ENCODE peak calls at places on chromosome 19, in eight cellular contexts. B, D, F, U, E, I, X and O are unnamed samples.

GRCh38 chr19:1251503-1252220 is 3.3 kb downstream of the MIDN start:
- DNase-seq in E (no peak), B (peak; percentile 68), U (no peak), D (peak; percentile 84), I (no peak), X (peak; percentile 82), F (no peak), O (peak; percentile 29)

GRCh38 chr19:12789904-12790619 is 1.2 kb upstream of the JUNB start:
- DNase-seq in X (peak; percentile 92), F (peak; percentile 84), B (peak; percentile 93), D (peak; percentile 97), U (peak; percentile 97), I (peak; percentile 90), E (peak; percentile 43), O (peak; percentile 88)

GRCh38 chr19:56603829-56604228 is 8.7 kb downstream of the ZNF71 start:
- DNase-seq in F (no peak), E (no peak), D (no peak), B (peak; percentile 14), I (no peak), U (no peak), X (no peak), O (no peak)

GRCh38 chr19:33422369-33423180 is 49.1 kb downstream of the CEBPG start:
- DNase-seq in E (no peak), I (no peak), U (no peak), D (no peak), X (no peak), B (no peak), F (no peak), O (no peak)

GRCh38 chr19:11268783-11269267 is 6.5 kb upstream of the DOCK6 start:
- DNase-seq in D (peak; percentile 81), U (no peak), F (no peak), X (no peak), B (no peak), E (no peak), I (no peak), O (peak; percentile 77)

GRCh38 chr19:19321143-19321577 is 531 bp downstream of the MAU2 start:
- DNase-seq in X (no peak), D (no peak), U (no peak), F (no peak), B (peak; percentile 33), I (no peak), E (no peak), O (no peak)

GRCh38 chr19:42281175-42282035 is 12.4 kb downstream of the CIC start:
- DNase-seq in X (peak; percentile 62), E (peak; percentile 71), D (peak; percentile 69), B (peak; percentile 67), F (no peak), I (peak; percentile 60), U (no peak), O (no peak)

GRCh38 chr19:51064534-51065220 is at the start of gene KLK13:
- DNase-seq in D (peak; percentile 34), E (no peak), I (no peak), B (no peak), X (no peak), F (no peak), U (no peak), O (peak; percentile 18)

GRCh38 chr19:38544569-38545315 is 73.0 kb downstream of the MAP4K1 start:
- DNase-seq in U (no peak), F (no peak), I (no peak), E (no peak), X (no peak), B (no peak), D (no peak), O (no peak)

GRCh38 chr19:2231621-2232221 is 4.4 kb downstream of the PLEKHJ1 start:
- DNase-seq in I (no peak), D (no peak), U (no peak), X (no peak), F (no peak), B (no peak), E (no peak), O (no peak)

GRCh38 chr19:41223431-41224234 is 4.6 kb downstream of the AXL start:
- DNase-seq in I (no peak), E (no peak), X (no peak), U (no peak), B (no peak), D (no peak), F (no peak), O (no peak)

GRCh38 chr19:18156841-18157464 is 4.0 kb downstream of the PIK3R2 start:
- DNase-seq in F (no peak), B (peak; percentile 75), E (peak; percentile 92), I (peak; percentile 95), U (peak; percentile 83), D (peak; percentile 86), X (no peak), O (no peak)

GRCh38 chr19:50477751-50478515 is 1.3 kb upstream of the GARIN5A start:
- DNase-seq in X (no peak), U (no peak), B (no peak), D (no peak), E (no peak), I (no peak), F (no peak), O (no peak)

GRCh38 chr19:14369399-14370168 is 11.7 kb upstream of the ADGRE5 start:
- DNase-seq in X (peak; percentile 98), B (no peak), F (peak; percentile 70), I (no peak), U (no peak), D (no peak), E (no peak), O (no peak)

GRCh38 chr19:35090160-35090794 is 25.3 kb upstream of the FXYD3 start:
- DNase-seq in U (no peak), X (no peak), I (peak; percentile 40), E (peak; percentile 88), D (no peak), F (no peak), B (peak; percentile 47), O (peak; percentile 60)

GRCh38 chr19:19179548-19180441 is 9.7 kb upstream of the MEF2B start:
- DNase-seq in E (no peak), F (no peak), U (no peak), B (no peak), X (no peak), I (no peak), D (no peak), O (no peak)

GRCh38 chr19:7787141-7787540 is 24.1 kb downstream of the CLEC4M start:
- DNase-seq in F (no peak), X (no peak), I (no peak), B (no peak), D (peak; percentile 34), E (no peak), U (no peak), O (no peak)

GRCh38 chr19:27758626-27759505 is 1454.1 kb downstream of the UQCRFS1 start:
- DNase-seq in F (no peak), B (no peak), I (no peak), D (no peak), X (no peak), E (no peak), U (no peak), O (no peak)